ENCODE peak calls at places on chromosome 22, in eight cellular contexts. One of them, this sample, is unnamed.

GRCh38 chr22:22759889-22760546 is 115.6 kb downstream of the GGTLC2 start:
- DNase-seq in epithelial cell of esophagus: no peak
- DNase-seq in HCT116: no peak
- DNase-seq in fibroblast of lung: no peak
- DNase-seq in AG10803: no peak
- DNase-seq in OCI-LY7: no peak
- DNase-seq in RWPE1: no peak
- DNase-seq in transverse colon: no peak
- DNase-seq in this sample: no peak

GRCh38 chr22:41231369-41231768 is 9.4 kb downstream of the CHADL start:
- DNase-seq in epithelial cell of esophagus: no peak
- DNase-seq in HCT116: no peak
- DNase-seq in fibroblast of lung: no peak
- DNase-seq in AG10803: no peak
- DNase-seq in OCI-LY7: no peak
- DNase-seq in RWPE1: no peak
- DNase-seq in transverse colon: no peak
- DNase-seq in this sample: no peak

GRCh38 chr22:17120281-17120680 is 879 bp downstream of the TMEM121B start:
- DNase-seq in epithelial cell of esophagus: peak
- DNase-seq in HCT116: no peak
- DNase-seq in fibroblast of lung: peak
- DNase-seq in AG10803: peak
- DNase-seq in OCI-LY7: no peak
- DNase-seq in RWPE1: peak
- DNase-seq in transverse colon: peak
- DNase-seq in this sample: no peak

GRCh38 chr22:45930324-45930723 is 46.6 kb downstream of the WNT7B start:
- DNase-seq in epithelial cell of esophagus: no peak
- DNase-seq in HCT116: no peak
- DNase-seq in fibroblast of lung: no peak
- DNase-seq in AG10803: no peak
- DNase-seq in OCI-LY7: no peak
- DNase-seq in RWPE1: no peak
- DNase-seq in transverse colon: no peak
- DNase-seq in this sample: no peak

GRCh38 chr22:47564651-47565050 is 802.2 kb downstream of the TBC1D22A start:
- DNase-seq in epithelial cell of esophagus: no peak
- DNase-seq in HCT116: no peak
- DNase-seq in fibroblast of lung: peak
- DNase-seq in AG10803: no peak
- DNase-seq in OCI-LY7: no peak
- DNase-seq in RWPE1: no peak
- DNase-seq in transverse colon: no peak
- DNase-seq in this sample: no peak

GRCh38 chr22:23068832-23069385 is 1.4 kb upstream of the GNAZ start:
- DNase-seq in epithelial cell of esophagus: no peak
- DNase-seq in HCT116: no peak
- DNase-seq in fibroblast of lung: no peak
- DNase-seq in AG10803: no peak
- DNase-seq in OCI-LY7: no peak
- DNase-seq in RWPE1: no peak
- DNase-seq in transverse colon: peak
- DNase-seq in this sample: no peak

GRCh38 chr22:50712341-50713007 is 25.5 kb upstream of the ACR start:
- DNase-seq in epithelial cell of esophagus: no peak
- DNase-seq in HCT116: no peak
- DNase-seq in fibroblast of lung: no peak
- DNase-seq in AG10803: no peak
- DNase-seq in OCI-LY7: no peak
- DNase-seq in RWPE1: no peak
- DNase-seq in transverse colon: no peak
- DNase-seq in this sample: no peak

GRCh38 chr22:44668190-44668885 is 33.7 kb upstream of the PRR5 start:
- DNase-seq in epithelial cell of esophagus: no peak
- DNase-seq in HCT116: no peak
- DNase-seq in fibroblast of lung: no peak
- DNase-seq in AG10803: no peak
- DNase-seq in OCI-LY7: no peak
- DNase-seq in RWPE1: no peak
- DNase-seq in transverse colon: no peak
- DNase-seq in this sample: no peak

GRCh38 chr22:24107668-24108067 is 73.6 kb upstream of the SUSD2 start:
- DNase-seq in epithelial cell of esophagus: peak
- DNase-seq in HCT116: no peak
- DNase-seq in fibroblast of lung: peak
- DNase-seq in AG10803: peak
- DNase-seq in OCI-LY7: no peak
- DNase-seq in RWPE1: peak
- DNase-seq in transverse colon: peak
- DNase-seq in this sample: peak

GRCh38 chr22:47114813-47115517 is 352.5 kb downstream of the TBC1D22A start:
- DNase-seq in epithelial cell of esophagus: no peak
- DNase-seq in HCT116: no peak
- DNase-seq in fibroblast of lung: no peak
- DNase-seq in AG10803: no peak
- DNase-seq in OCI-LY7: no peak
- DNase-seq in RWPE1: no peak
- DNase-seq in transverse colon: no peak
- DNase-seq in this sample: no peak

GRCh38 chr22:28822930-28823481 is 22.6 kb upstream of the XBP1 start:
- DNase-seq in epithelial cell of esophagus: no peak
- DNase-seq in HCT116: no peak
- DNase-seq in fibroblast of lung: no peak
- DNase-seq in AG10803: no peak
- DNase-seq in OCI-LY7: peak
- DNase-seq in RWPE1: no peak
- DNase-seq in transverse colon: peak
- DNase-seq in this sample: no peak

GRCh38 chr22:43883012-43883661 is 8.7 kb downstream of the PNPLA5 start:
- DNase-seq in epithelial cell of esophagus: peak
- DNase-seq in HCT116: peak
- DNase-seq in fibroblast of lung: peak
- DNase-seq in AG10803: peak
- DNase-seq in OCI-LY7: peak
- DNase-seq in RWPE1: peak
- DNase-seq in transverse colon: peak
- DNase-seq in this sample: no peak

GRCh38 chr22:16699336-16699735 is 106.7 kb upstream of the CCT8L2 start:
- DNase-seq in epithelial cell of esophagus: no peak
- DNase-seq in HCT116: no peak
- DNase-seq in fibroblast of lung: no peak
- DNase-seq in AG10803: no peak
- DNase-seq in OCI-LY7: no peak
- DNase-seq in RWPE1: no peak
- DNase-seq in transverse colon: no peak
- DNase-seq in this sample: no peak

GRCh38 chr22:49011379-49011768 is 816.3 kb downstream of the BRD1 start:
- DNase-seq in epithelial cell of esophagus: no peak
- DNase-seq in HCT116: no peak
- DNase-seq in fibroblast of lung: no peak
- DNase-seq in AG10803: no peak
- DNase-seq in OCI-LY7: no peak
- DNase-seq in RWPE1: no peak
- DNase-seq in transverse colon: no peak
- DNase-seq in this sample: no peak

GRCh38 chr22:21593406-21594232 is 26.1 kb downstream of the UBE2L3 start:
- DNase-seq in epithelial cell of esophagus: no peak
- DNase-seq in HCT116: no peak
- DNase-seq in fibroblast of lung: no peak
- DNase-seq in AG10803: no peak
- DNase-seq in OCI-LY7: no peak
- DNase-seq in RWPE1: no peak
- DNase-seq in transverse colon: no peak
- DNase-seq in this sample: no peak

GRCh38 chr22:27801197-27801615 is 350 bp downstream of the MN1 start:
- DNase-seq in epithelial cell of esophagus: peak
- DNase-seq in HCT116: no peak
- DNase-seq in fibroblast of lung: no peak
- DNase-seq in AG10803: no peak
- DNase-seq in OCI-LY7: no peak
- DNase-seq in RWPE1: peak
- DNase-seq in transverse colon: peak
- DNase-seq in this sample: no peak

GRCh38 chr22:50236731-50237409 is 8.0 kb downstream of the TUBGCP6 start:
- DNase-seq in epithelial cell of esophagus: peak
- DNase-seq in HCT116: no peak
- DNase-seq in fibroblast of lung: no peak
- DNase-seq in AG10803: no peak
- DNase-seq in OCI-LY7: peak
- DNase-seq in RWPE1: no peak
- DNase-seq in transverse colon: no peak
- DNase-seq in this sample: no peak

GRCh38 chr22:21707677-21708076 is 27.9 kb downstream of the YPEL1 start:
- DNase-seq in epithelial cell of esophagus: no peak
- DNase-seq in HCT116: no peak
- DNase-seq in fibroblast of lung: peak
- DNase-seq in AG10803: no peak
- DNase-seq in OCI-LY7: peak
- DNase-seq in RWPE1: no peak
- DNase-seq in transverse colon: no peak
- DNase-seq in this sample: no peak

GRCh38 chr22:50522208-50522805 is 3.1 kb downstream of the SCO2 start:
- DNase-seq in epithelial cell of esophagus: no peak
- DNase-seq in HCT116: no peak
- DNase-seq in fibroblast of lung: no peak
- DNase-seq in AG10803: no peak
- DNase-seq in OCI-LY7: no peak
- DNase-seq in RWPE1: no peak
- DNase-seq in transverse colon: no peak
- DNase-seq in this sample: no peak

GRCh38 chr22:19937616-19938473 is 3.7 kb upstream of the COMT start:
- DNase-seq in epithelial cell of esophagus: no peak
- DNase-seq in HCT116: no peak
- DNase-seq in fibroblast of lung: no peak
- DNase-seq in AG10803: no peak
- DNase-seq in OCI-LY7: no peak
- DNase-seq in RWPE1: no peak
- DNase-seq in transverse colon: no peak
- DNase-seq in this sample: no peak

GRCh38 chr22:22878211-22878570 is 9.4 kb upstream of the IGLL5 start:
- DNase-seq in epithelial cell of esophagus: no peak
- DNase-seq in HCT116: no peak
- DNase-seq in fibroblast of lung: no peak
- DNase-seq in AG10803: no peak
- DNase-seq in OCI-LY7: no peak
- DNase-seq in RWPE1: no peak
- DNase-seq in transverse colon: no peak
- DNase-seq in this sample: no peak

GRCh38 chr22:50469377-50470305 is 5.2 kb downstream of the SBF1 start:
- DNase-seq in epithelial cell of esophagus: peak
- DNase-seq in HCT116: peak
- DNase-seq in fibroblast of lung: peak
- DNase-seq in AG10803: peak
- DNase-seq in OCI-LY7: peak
- DNase-seq in RWPE1: peak
- DNase-seq in transverse colon: peak
- DNase-seq in this sample: no peak

GRCh38 chr22:49011769-49012598 is 815.7 kb downstream of the BRD1 start:
- DNase-seq in epithelial cell of esophagus: no peak
- DNase-seq in HCT116: no peak
- DNase-seq in fibroblast of lung: no peak
- DNase-seq in AG10803: no peak
- DNase-seq in OCI-LY7: no peak
- DNase-seq in RWPE1: no peak
- DNase-seq in transverse colon: no peak
- DNase-seq in this sample: no peak

GRCh38 chr22:33620085-33620484 is 300.2 kb downstream of the LARGE1 start:
- DNase-seq in epithelial cell of esophagus: no peak
- DNase-seq in HCT116: no peak
- DNase-seq in fibroblast of lung: no peak
- DNase-seq in AG10803: no peak
- DNase-seq in OCI-LY7: no peak
- DNase-seq in RWPE1: no peak
- DNase-seq in transverse colon: no peak
- DNase-seq in this sample: no peak
- TF ChIP-seq CTCF in epithelial cell of esophagus: no peak
- TF ChIP-seq CTCF in HCT116: no peak
- TF ChIP-seq CTCF in fibroblast of lung: no peak
- TF ChIP-seq CTCF in AG10803: no peak
- TF ChIP-seq CTCF in OCI-LY7: no peak
- TF ChIP-seq CTCF in RWPE1: no peak
- TF ChIP-seq CTCF in transverse colon: no peak
- TF ChIP-seq CTCF in this sample: no peak

DNA sequence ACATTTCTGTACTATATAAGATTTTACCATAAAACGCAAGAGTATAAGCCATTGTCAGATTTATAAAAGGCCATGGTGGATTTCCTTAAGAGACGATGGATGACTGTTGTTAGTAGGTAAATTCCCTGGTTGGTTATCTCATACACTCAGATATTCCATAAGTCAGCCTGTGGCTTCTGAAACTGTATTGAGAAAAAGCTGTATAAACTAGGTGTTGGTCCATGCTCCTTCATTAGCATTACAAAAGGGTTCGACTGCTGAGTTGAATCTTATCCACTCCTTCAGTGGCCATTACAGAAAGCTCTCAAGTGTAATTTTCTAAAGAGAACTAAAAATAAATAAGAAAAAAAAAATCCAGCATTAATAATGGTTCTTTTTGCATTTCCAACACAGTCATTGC is 5.3 kb downstream of the GRAP2 start:
- DNase-seq in epithelial cell of esophagus: no peak
- DNase-seq in HCT116: no peak
- DNase-seq in fibroblast of lung: no peak
- DNase-seq in AG10803: no peak
- DNase-seq in OCI-LY7: no peak
- DNase-seq in RWPE1: no peak
- DNase-seq in transverse colon: no peak
- DNase-seq in this sample: no peak
- TF ChIP-seq CTCF in epithelial cell of esophagus: no peak
- TF ChIP-seq CTCF in HCT116: no peak
- TF ChIP-seq CTCF in fibroblast of lung: no peak
- TF ChIP-seq CTCF in AG10803: no peak
- TF ChIP-seq CTCF in OCI-LY7: no peak
- TF ChIP-seq CTCF in RWPE1: no peak
- TF ChIP-seq CTCF in transverse colon: no peak
- TF ChIP-seq CTCF in this sample: no peak

GRCh38 chr22:25368271-25368670 is 148.8 kb downstream of the CRYBB2 start:
- DNase-seq in epithelial cell of esophagus: peak
- DNase-seq in HCT116: no peak
- DNase-seq in fibroblast of lung: peak
- DNase-seq in AG10803: peak
- DNase-seq in OCI-LY7: no peak
- DNase-seq in RWPE1: peak
- DNase-seq in transverse colon: peak
- DNase-seq in this sample: peak
- TF ChIP-seq CTCF in epithelial cell of esophagus: no peak
- TF ChIP-seq CTCF in HCT116: no peak
- TF ChIP-seq CTCF in fibroblast of lung: no peak
- TF ChIP-seq CTCF in AG10803: no peak
- TF ChIP-seq CTCF in OCI-LY7: no peak
- TF ChIP-seq CTCF in RWPE1: no peak
- TF ChIP-seq CTCF in transverse colon: no peak
- TF ChIP-seq CTCF in this sample: no peak

DNA sequence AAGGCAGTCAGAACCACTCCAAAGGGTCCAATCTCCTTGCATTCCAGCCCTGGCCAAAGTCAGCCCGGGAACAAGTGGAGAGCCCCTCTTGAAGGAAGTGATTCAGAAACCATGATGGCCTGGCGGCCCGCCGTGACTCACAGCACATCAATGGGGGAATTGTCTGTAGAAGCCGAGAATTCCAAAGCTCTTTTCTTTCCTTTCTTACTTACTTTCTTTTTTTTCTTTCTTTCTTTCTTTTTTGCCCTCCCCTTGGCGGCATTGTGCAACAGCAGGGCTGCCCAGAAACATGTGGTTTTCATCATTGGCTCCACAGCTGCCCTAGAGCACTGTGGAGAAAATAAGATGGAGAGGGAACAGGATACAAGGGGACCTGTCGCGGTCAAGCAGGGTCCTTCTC is 140.2 kb upstream of the TIMP3 start:
- DNase-seq in epithelial cell of esophagus: peak
- DNase-seq in HCT116: no peak
- DNase-seq in fibroblast of lung: peak
- DNase-seq in AG10803: peak
- DNase-seq in OCI-LY7: no peak
- DNase-seq in RWPE1: peak
- DNase-seq in transverse colon: peak
- DNase-seq in this sample: peak
- TF ChIP-seq CTCF in epithelial cell of esophagus: no peak
- TF ChIP-seq CTCF in HCT116: no peak
- TF ChIP-seq CTCF in fibroblast of lung: no peak
- TF ChIP-seq CTCF in AG10803: no peak
- TF ChIP-seq CTCF in OCI-LY7: no peak
- TF ChIP-seq CTCF in RWPE1: no peak
- TF ChIP-seq CTCF in transverse colon: no peak
- TF ChIP-seq CTCF in this sample: no peak